ENCODE peak calls at places on chromosomes 12 and 14, in four cellular contexts. R is NCI-H2171 treated with DMSO at 0.1 percent for 48 hours, Y is AG04450, I is anterior cingulate cortex. O is an unnamed sample.

GRCh38 chr12:95674631-95675030 is 115.9 kb downstream of the NTN4 start:
- DNase-seq in R (peak), I (no peak), Y (no peak), O (no peak)

GRCh38 chr12:19095331-19095730 is 34.2 kb upstream of the PLEKHA5 start:
- DNase-seq in Y (no peak), I (no peak), R (no peak), O (no peak)

GRCh38 chr12:109706747-109707469 is 6.7 kb upstream of the FAM222A start:
- DNase-seq in R (peak), I (no peak), Y (no peak), O (no peak)

GRCh38 chr12:131893605-131894312 is 663 bp upstream of the ULK1 start:
- DNase-seq in Y (no peak), R (no peak), I (no peak), O (no peak)

GRCh38 chr14:23054000-23054811 is 3.1 kb downstream of the CDH24 start:
- DNase-seq in R (no peak), Y (no peak), I (no peak), O (no peak)

GRCh38 chr12:26278666-26279065 is 83.3 kb downstream of the SSPN start:
- DNase-seq in Y (no peak), R (peak), I (no peak), O (no peak)

GRCh38 chr14:76768201-76768656 is 7.0 kb downstream of the VASH1 start:
- DNase-seq in I (peak), Y (no peak), R (no peak), O (peak)

GRCh38 chr14:101624579-101624978 is 63.3 kb downstream of the DIO3 start:
- DNase-seq in Y (no peak), I (no peak), R (no peak), O (no peak)

GRCh38 chr12:120368789-120369475 is at the start of gene MSI1:
- DNase-seq in I (no peak), Y (no peak), R (no peak), O (no peak)

GRCh38 chr12:97944576-97944975 is 482.0 kb downstream of the RMST start:
- DNase-seq in Y (no peak), R (no peak), I (no peak), O (no peak)

GRCh38 chr12:59972941-59973340 is 377.1 kb downstream of the SLC16A7 start:
- DNase-seq in R (no peak), Y (peak), I (no peak), O (no peak)

GRCh38 chr12:122121341-122122192 is 43.0 kb downstream of the MLXIP start:
- DNase-seq in R (no peak), I (no peak), Y (no peak), O (no peak)